ENCODE peak calls at places on chromosome X, in five cellular contexts. A is HCT116, T is K562, U is H1, I is Panc1. D is an unnamed sample. For H3K4me1, the result is how much of the 10 kb centered on the place peaks cover.

GRCh38 chrX:74493806-74494205 is 72.5 kb downstream of the SLC16A2 start:
- DNase-seq in A (no peak), T (no peak), U (no peak), I (no peak), D (no peak)

GRCh38 chrX:20432048-20432447 is 165.3 kb upstream of the RPS6KA3 start:
- DNase-seq in A (no peak), T (no peak), U (no peak), I (no peak), D (no peak)

GRCh38 chrX:151735219-151735618 is 673 bp downstream of the CNGA2 start:
- DNase-seq in A (no peak), T (no peak), U (no peak), I (no peak), D (no peak)

GRCh38 chrX:141175786-141176185 is 1.1 kb downstream of the LDOC1 start:
- DNase-seq in A (no peak), T (no peak), U (no peak), I (no peak), D (no peak)

GRCh38 chrX:262391-262909 is 18.7 kb upstream of the PLCXD1 start:
- DNase-seq in A (no peak), T (no peak), U (no peak), I (no peak), D (no peak)

GRCh38 chrX:97751735-97752134 is 868.0 kb downstream of the RPA4 start:
- DNase-seq in A (no peak), T (no peak), U (no peak), I (no peak), D (no peak)

GRCh38 chrX:44244008-44244407 is 99.5 kb downstream of the EFHC2 start:
- DNase-seq in A (peak), T (no peak), U (no peak), I (peak), D (peak)

GRCh38 chrX:19824603-19825002 is 62.8 kb downstream of the SH3KBP1 start:
- DNase-seq in A (no peak), T (no peak), U (no peak), I (no peak), D (no peak)

GRCh38 chrX:106341823-106342222 is 173.7 kb downstream of the PWWP3B start:
- DNase-seq in A (peak), T (no peak), U (no peak), I (no peak), D (no peak)

GRCh38 chrX:154732421-154733071 is 18.3 kb downstream of the GAB3 start:
- DNase-seq in A (no peak), T (no peak), U (no peak), I (peak), D (no peak)

GRCh38 chrX:13367950-13368349 is 48.1 kb upstream of the ATXN3L start:
- DNase-seq in A (no peak), T (no peak), U (no peak), I (no peak), D (no peak)

GRCh38 chrX:131763674-131764073 is 219.8 kb downstream of the OR13H1 start:
- DNase-seq in A (no peak), T (peak), U (no peak), I (peak), D (peak)

GRCh38 chrX:20116575-20117240 is at the start of gene MAP7D2:
- DNase-seq in A (no peak), T (no peak), U (peak), I (no peak), D (peak)

GRCh38 chrX:67619253-67619652 is 75.4 kb downstream of the AR start:
- DNase-seq in A (no peak), T (no peak), U (no peak), I (no peak), D (no peak)

GRCh38 chrX:136910565-136911040 is 30.1 kb upstream of the RBMX start:
- DNase-seq in A (no peak), T (no peak), U (no peak), I (no peak), D (no peak)

GRCh38 chrX:119692241-119693031 is 532 bp downstream of the SEPTIN6 start:
- DNase-seq in A (no peak), T (peak), U (peak), I (no peak), D (peak)

GRCh38 chrX:53421772-53422090 is 723 bp downstream of the SMC1A start:
- DNase-seq in A (no peak), T (no peak), U (no peak), I (no peak), D (no peak)

GRCh38 chrX:41559662-41560061 is 112.5 kb downstream of the NYX start:
- DNase-seq in A (no peak), T (peak), U (no peak), I (no peak), D (no peak)

GRCh38 chrX:101658661-101659477 is 781 bp downstream of the ARMCX2 start:
- DNase-seq in A (no peak), T (peak), U (peak), I (no peak), D (peak)

GRCh38 chrX:39875834-39876625 is 221.7 kb downstream of the BCOR start:
- DNase-seq in A (no peak), T (no peak), U (no peak), I (no peak), D (no peak)

GRCh38 chrX:1391707-1392375 is at the start of gene SLC25A6:
- DNase-seq in A (peak), T (peak), U (peak), I (peak), D (peak)

GRCh38 chrX:47047989-47048388 is 30.3 kb upstream of the RGN start:
- DNase-seq in A (no peak), T (peak), U (no peak), I (no peak), D (no peak)
- TF ChIP-seq SIN3A in A (no peak), T (no peak), U (no peak), I (no peak), D (no peak)

DNA sequence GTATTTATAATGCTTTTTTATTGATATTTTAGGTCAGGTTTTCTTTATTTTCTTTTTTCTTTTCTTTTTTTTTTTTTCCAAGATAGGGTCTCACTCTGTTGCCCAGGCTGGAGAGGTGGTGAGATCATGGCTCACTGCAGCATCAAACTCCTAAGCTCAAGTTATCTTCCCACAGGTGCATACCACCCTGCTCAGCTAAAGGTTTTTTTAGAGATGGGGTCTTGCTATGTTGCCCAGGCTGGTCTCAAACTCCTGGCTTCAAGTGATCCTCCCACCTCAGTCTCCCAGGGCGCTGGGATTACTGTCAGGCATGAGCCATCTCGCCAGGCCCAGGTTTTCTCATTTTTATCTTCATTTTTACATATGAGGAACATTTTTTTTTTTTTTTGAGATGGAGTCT is 3.3 kb downstream of the WDR44 start:
- DNase-seq in A (no peak), T (no peak), U (no peak), I (no peak), D (no peak)
- H3K4me1 ChIP-seq in A (under half), T (under half), U (under half), I (under half), D (under half)

DNA sequence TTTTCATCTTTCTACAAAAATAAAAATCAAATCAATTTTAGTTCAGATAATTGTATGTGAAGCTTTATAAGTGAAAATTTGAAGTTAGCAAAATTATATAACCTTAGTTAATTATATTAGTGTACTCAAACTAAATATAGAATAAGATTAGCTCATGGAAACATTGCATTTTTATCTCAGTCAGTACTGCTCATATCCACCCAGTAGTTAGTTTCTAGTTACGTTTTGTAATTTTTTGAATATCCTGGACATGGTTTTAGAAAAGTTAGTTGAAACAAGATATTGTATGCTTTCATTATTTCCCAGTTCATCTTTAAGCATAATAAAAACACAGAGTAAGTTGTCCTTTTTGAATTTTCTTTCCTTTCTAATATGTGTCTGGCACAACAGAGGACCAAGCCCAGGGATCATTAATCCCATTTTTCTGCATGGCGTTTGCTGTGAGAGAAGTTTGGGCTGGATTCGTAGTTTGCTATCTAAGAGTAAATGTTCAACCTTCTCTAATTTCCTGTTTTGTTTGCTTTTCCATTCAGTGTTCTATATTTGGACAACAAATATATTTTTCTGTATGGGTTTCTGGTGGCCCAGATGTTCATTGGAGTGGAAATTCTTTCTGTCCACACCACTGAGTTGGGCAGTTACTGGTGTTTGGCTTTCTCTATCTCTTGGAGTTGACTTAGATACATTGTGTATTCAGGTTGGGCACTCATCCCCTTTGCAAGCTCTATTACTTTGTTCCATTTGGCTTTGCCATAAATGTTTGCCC is 12.1 kb downstream of the TBL1X start:
- DNase-seq in A (no peak), T (no peak), U (no peak), I (no peak), D (no peak)
- TF ChIP-seq SIN3A in A (no peak), T (no peak), U (no peak), I (no peak), D (no peak)

DNA sequence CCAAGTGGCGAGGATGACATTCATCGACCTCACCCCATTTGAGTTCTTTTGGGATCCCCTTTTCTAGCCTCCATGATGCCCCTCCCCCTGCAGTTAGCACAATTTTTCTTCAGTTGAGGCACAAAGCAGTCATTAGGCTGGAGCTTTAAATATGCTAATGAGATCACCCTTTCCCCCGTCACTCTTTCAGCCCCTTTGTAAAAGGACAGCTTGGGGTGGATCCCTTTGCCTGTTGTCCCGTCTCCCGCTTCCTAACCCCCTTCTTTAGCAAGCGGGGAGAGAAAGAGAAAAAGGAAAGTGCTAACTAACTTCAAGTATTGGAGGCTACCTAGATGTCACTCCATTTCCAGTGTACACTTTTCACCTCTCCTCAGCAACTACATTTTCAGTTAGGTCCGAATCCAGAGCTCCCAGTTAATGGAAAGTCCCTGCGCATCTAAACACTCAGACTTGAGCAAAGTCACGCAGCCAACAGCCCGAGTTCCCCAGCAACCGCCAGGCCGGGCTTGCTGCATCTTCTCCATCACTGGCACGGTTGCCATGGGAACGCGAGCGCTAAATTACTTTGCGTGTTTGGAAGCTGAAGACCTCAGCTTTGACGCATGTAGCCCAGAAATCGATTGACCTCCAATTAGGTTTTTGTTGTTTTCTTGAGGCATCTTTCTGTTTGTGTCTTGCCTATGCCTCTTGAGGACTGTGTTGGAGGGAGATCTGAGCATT is 76.8 kb downstream of the RTL5 start:
- DNase-seq in A (no peak), T (no peak), U (no peak), I (no peak), D (no peak)
- H3K4me1 ChIP-seq in A (under half), T (under half), U (under half), I (under half), D (under half)

DNA sequence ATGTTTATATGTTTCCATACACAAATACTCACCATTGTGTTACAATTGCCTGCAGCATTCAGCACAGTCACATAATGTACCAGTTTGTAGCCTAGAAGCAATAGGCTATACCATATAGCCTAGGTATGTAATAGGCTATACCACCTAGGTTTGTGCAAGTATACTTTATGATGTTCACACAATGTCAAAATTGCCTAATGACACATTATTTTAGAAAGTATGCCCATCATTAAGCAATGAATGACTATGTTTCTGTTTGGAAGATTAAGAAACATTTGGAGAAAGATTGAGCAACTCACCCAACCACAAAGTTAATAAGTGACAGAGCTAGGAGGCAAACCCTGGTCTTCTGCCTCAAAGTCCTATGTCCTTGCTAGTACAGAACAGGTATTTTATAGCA is 96.8 kb upstream of the GRIA3 start:
- DNase-seq in A (no peak), T (no peak), U (no peak), I (no peak), D (no peak)
- TF ChIP-seq SIN3A in A (no peak), T (no peak), U (no peak), I (no peak), D (no peak)